ENCODE peak calls at places on chromosomes 3 and 15, in six cellular contexts. D is upper lobe of right lung, J is fibroblast of mammary gland, S is heart left ventricle, W is SK-N-SH, T is heart right ventricle. I is an unnamed sample.

GRCh38 chr15:47717036-47717611 is at the start of gene SEMA6D:
- DNase-seq in D (peak), J (peak), S (peak), W (peak), T (peak), I (no peak)

GRCh38 chr3:106794442-106794841 is 582.8 kb upstream of the CCDC54 start:
- DNase-seq in D (no peak), J (no peak), S (no peak), W (no peak), T (no peak), I (no peak)

GRCh38 chr3:126033051-126033745 is 50.7 kb downstream of the SLC41A3 start:
- DNase-seq in D (no peak), J (no peak), S (no peak), W (no peak), T (no peak), I (no peak)

GRCh38 chr3:86814918-86815655 is 175.9 kb downstream of the VGLL3 start:
- DNase-seq in D (no peak), J (no peak), S (no peak), W (no peak), T (no peak), I (no peak)

GRCh38 chr15:32803631-32804030 is 85.8 kb downstream of the GREM1 start:
- DNase-seq in D (no peak), J (peak), S (no peak), W (no peak), T (no peak), I (no peak)

GRCh38 chr3:126100688-126101301 is 16.9 kb upstream of the SLC41A3 start:
- DNase-seq in D (no peak), J (peak), S (no peak), W (peak), T (no peak), I (peak)

GRCh38 chr3:142134799-142135325 is 14.5 kb downstream of the TFDP2 start:
- DNase-seq in D (no peak), J (no peak), S (no peak), W (no peak), T (no peak), I (no peak)

GRCh38 chr3:17775073-17775472 is 32.6 kb upstream of the TBC1D5 start:
- DNase-seq in D (no peak), J (no peak), S (no peak), W (no peak), T (no peak), I (no peak)

GRCh38 chr3:159733194-159733860 is 255.3 kb upstream of the IL12A start:
- DNase-seq in D (no peak), J (peak), S (no peak), W (no peak), T (no peak), I (no peak)
- H3K4me3 ChIP-seq in D (peak), J (no peak), S (no peak), W (peak), T (peak), I (no peak)

GRCh38 chr15:59360305-59360704 is 12.4 kb downstream of the MYO1E start:
- DNase-seq in D (no peak), J (no peak), S (no peak), W (no peak), T (no peak), I (no peak)

GRCh38 chr15:59364238-59364637 is 8.4 kb downstream of the MYO1E start:
- DNase-seq in D (no peak), J (peak), S (no peak), W (no peak), T (no peak), I (no peak)

GRCh38 chr15:59366368-59367021 is 6.2 kb downstream of the MYO1E start:
- DNase-seq in D (no peak), J (peak), S (no peak), W (no peak), T (no peak), I (peak)

GRCh38 chr15:59360896-59361295 is 11.8 kb downstream of the MYO1E start:
- DNase-seq in D (no peak), J (no peak), S (no peak), W (no peak), T (no peak), I (no peak)

GRCh38 chr15:59362339-59362738 is 10.3 kb downstream of the MYO1E start:
- DNase-seq in D (no peak), J (no peak), S (no peak), W (no peak), T (no peak), I (no peak)
- TF ChIP-seq CTCF in D (no peak), J (no peak), S (no peak), W (no peak), T (no peak), I (no peak)

GRCh38 chr3:167467848-167468611 is 5.8 kb downstream of the SERPINI2 start:
- DNase-seq in D (no peak), J (no peak), S (no peak), W (no peak), T (no peak), I (no peak)

GRCh38 chr3:167473863-167474262 is at the start of gene SERPINI2:
- DNase-seq in D (no peak), J (no peak), S (no peak), W (no peak), T (no peak), I (no peak)
- H3K4me3 ChIP-seq in D (no peak), J (no peak), S (no peak), W (no peak), T (no peak), I (no peak)

GRCh38 chr3:41419809-41420208 is 220.5 kb downstream of the CTNNB1 start:
- DNase-seq in D (no peak), J (no peak), S (no peak), W (no peak), T (no peak), I (no peak)
- TF ChIP-seq CTCF in D (no peak), J (no peak), S (no peak), W (no peak), T (no peak), I (no peak)